ENCODE peak calls at places on chromosomes 2 and 18, in six cellular contexts. One of them, this sample, is unnamed.

GRCh38 chr2:240737958-240738357 is 46.3 kb downstream of the AQP12A start:
- DNase-seq in neural progenitor cell: no peak
- DNase-seq in AG04450: no peak
- DNase-seq in astrocyte: no peak
- DNase-seq in progenitor cell of endocrine pancreas: no peak
- DNase-seq in mesothelial cell of epicardium: no peak
- DNase-seq in this sample: peak

GRCh38 chr2:109210431-109211200 is 81.6 kb downstream of the SH3RF3 start:
- DNase-seq in neural progenitor cell: no peak
- DNase-seq in AG04450: no peak
- DNase-seq in astrocyte: peak
- DNase-seq in progenitor cell of endocrine pancreas: no peak
- DNase-seq in mesothelial cell of epicardium: no peak
- DNase-seq in this sample: no peak

GRCh38 chr18:61924550-61924949 is 31.7 kb upstream of the RNF152 start:
- DNase-seq in neural progenitor cell: no peak
- DNase-seq in AG04450: no peak
- DNase-seq in astrocyte: no peak
- DNase-seq in progenitor cell of endocrine pancreas: no peak
- DNase-seq in mesothelial cell of epicardium: no peak
- DNase-seq in this sample: no peak

GRCh38 chr2:72438364-72438763 is 290.7 kb upstream of the CYP26B1 start:
- DNase-seq in neural progenitor cell: no peak
- DNase-seq in AG04450: no peak
- DNase-seq in astrocyte: no peak
- DNase-seq in progenitor cell of endocrine pancreas: no peak
- DNase-seq in mesothelial cell of epicardium: no peak
- DNase-seq in this sample: no peak

GRCh38 chr18:21496277-21496835 is 104.1 kb downstream of the ESCO1 start:
- DNase-seq in neural progenitor cell: no peak
- DNase-seq in AG04450: no peak
- DNase-seq in astrocyte: no peak
- DNase-seq in progenitor cell of endocrine pancreas: no peak
- DNase-seq in mesothelial cell of epicardium: no peak
- DNase-seq in this sample: no peak

GRCh38 chr18:8839285-8839684 is 133.9 kb downstream of the MTCL1 start:
- DNase-seq in neural progenitor cell: no peak
- DNase-seq in AG04450: no peak
- DNase-seq in astrocyte: peak
- DNase-seq in progenitor cell of endocrine pancreas: no peak
- DNase-seq in mesothelial cell of epicardium: no peak
- DNase-seq in this sample: no peak

GRCh38 chr18:35454803-35455202 is 43.0 kb downstream of the INO80C start:
- DNase-seq in neural progenitor cell: no peak
- DNase-seq in AG04450: no peak
- DNase-seq in astrocyte: no peak
- DNase-seq in progenitor cell of endocrine pancreas: no peak
- DNase-seq in mesothelial cell of epicardium: no peak
- DNase-seq in this sample: no peak

GRCh38 chr2:3665886-3666612 is 8.0 kb downstream of the ALLC start:
- DNase-seq in neural progenitor cell: no peak
- DNase-seq in AG04450: no peak
- DNase-seq in astrocyte: no peak
- DNase-seq in progenitor cell of endocrine pancreas: no peak
- DNase-seq in mesothelial cell of epicardium: no peak
- DNase-seq in this sample: no peak

GRCh38 chr2:45274190-45274926 is 265.1 kb upstream of the SIX2 start:
- DNase-seq in neural progenitor cell: peak
- DNase-seq in AG04450: no peak
- DNase-seq in astrocyte: no peak
- DNase-seq in progenitor cell of endocrine pancreas: no peak
- DNase-seq in mesothelial cell of epicardium: no peak
- DNase-seq in this sample: no peak

GRCh38 chr18:34322365-34323289 is 97.9 kb upstream of the NOL4 start:
- DNase-seq in neural progenitor cell: peak
- DNase-seq in AG04450: peak
- DNase-seq in astrocyte: peak
- DNase-seq in progenitor cell of endocrine pancreas: peak
- DNase-seq in mesothelial cell of epicardium: peak
- DNase-seq in this sample: no peak

GRCh38 chr18:79506191-79507075 is 110.7 kb downstream of the NFATC1 start:
- DNase-seq in neural progenitor cell: peak
- DNase-seq in AG04450: no peak
- DNase-seq in astrocyte: peak
- DNase-seq in progenitor cell of endocrine pancreas: no peak
- DNase-seq in mesothelial cell of epicardium: no peak
- DNase-seq in this sample: no peak

GRCh38 chr2:231907765-231908164 is 18.4 kb downstream of the NPPC start:
- DNase-seq in neural progenitor cell: no peak
- DNase-seq in AG04450: no peak
- DNase-seq in astrocyte: no peak
- DNase-seq in progenitor cell of endocrine pancreas: no peak
- DNase-seq in mesothelial cell of epicardium: no peak
- DNase-seq in this sample: no peak

GRCh38 chr2:239822146-239822945 is 202.8 kb downstream of the NDUFA10 start:
- DNase-seq in neural progenitor cell: no peak
- DNase-seq in AG04450: no peak
- DNase-seq in astrocyte: no peak
- DNase-seq in progenitor cell of endocrine pancreas: peak
- DNase-seq in mesothelial cell of epicardium: no peak
- DNase-seq in this sample: no peak

GRCh38 chr18:60693426-60693825 is 320.9 kb upstream of the MC4R start:
- DNase-seq in neural progenitor cell: no peak
- DNase-seq in AG04450: no peak
- DNase-seq in astrocyte: peak
- DNase-seq in progenitor cell of endocrine pancreas: no peak
- DNase-seq in mesothelial cell of epicardium: no peak
- DNase-seq in this sample: no peak

GRCh38 chr2:101232770-101233169 is 19.9 kb upstream of the CNOT11 start:
- DNase-seq in neural progenitor cell: no peak
- DNase-seq in AG04450: no peak
- DNase-seq in astrocyte: no peak
- DNase-seq in progenitor cell of endocrine pancreas: no peak
- DNase-seq in mesothelial cell of epicardium: no peak
- DNase-seq in this sample: no peak

GRCh38 chr2:191217580-191217979 is 27.6 kb upstream of the MYO1B start:
- DNase-seq in neural progenitor cell: no peak
- DNase-seq in AG04450: no peak
- DNase-seq in astrocyte: peak
- DNase-seq in progenitor cell of endocrine pancreas: no peak
- DNase-seq in mesothelial cell of epicardium: no peak
- DNase-seq in this sample: no peak

GRCh38 chr2:145206882-145207281 is 687.0 kb upstream of the ZEB2 start:
- DNase-seq in neural progenitor cell: no peak
- DNase-seq in AG04450: no peak
- DNase-seq in astrocyte: no peak
- DNase-seq in progenitor cell of endocrine pancreas: no peak
- DNase-seq in mesothelial cell of epicardium: no peak
- DNase-seq in this sample: no peak

GRCh38 chr2:69163109-69163508 is 150.1 kb downstream of the ANTXR1 start:
- DNase-seq in neural progenitor cell: no peak
- DNase-seq in AG04450: peak
- DNase-seq in astrocyte: peak
- DNase-seq in progenitor cell of endocrine pancreas: no peak
- DNase-seq in mesothelial cell of epicardium: no peak
- DNase-seq in this sample: no peak

GRCh38 chr2:21453728-21454127 is 330.0 kb downstream of the TDRD15 start:
- DNase-seq in neural progenitor cell: no peak
- DNase-seq in AG04450: no peak
- DNase-seq in astrocyte: no peak
- DNase-seq in progenitor cell of endocrine pancreas: no peak
- DNase-seq in mesothelial cell of epicardium: no peak
- DNase-seq in this sample: no peak

GRCh38 chr2:164840930-164841718 is 499 bp downstream of the COBLL1 start:
- DNase-seq in neural progenitor cell: peak
- DNase-seq in AG04450: no peak
- DNase-seq in astrocyte: peak
- DNase-seq in progenitor cell of endocrine pancreas: peak
- DNase-seq in mesothelial cell of epicardium: peak
- DNase-seq in this sample: peak

GRCh38 chr2:71602581-71602980 is 149.2 kb downstream of the DYSF start:
- DNase-seq in neural progenitor cell: no peak
- DNase-seq in AG04450: no peak
- DNase-seq in astrocyte: no peak
- DNase-seq in progenitor cell of endocrine pancreas: no peak
- DNase-seq in mesothelial cell of epicardium: no peak
- DNase-seq in this sample: no peak

GRCh38 chr2:27154990-27155615 is 6.3 kb downstream of the TCF23 start:
- DNase-seq in neural progenitor cell: no peak
- DNase-seq in AG04450: no peak
- DNase-seq in astrocyte: no peak
- DNase-seq in progenitor cell of endocrine pancreas: no peak
- DNase-seq in mesothelial cell of epicardium: no peak
- DNase-seq in this sample: no peak

GRCh38 chr2:180520206-180520605 is 460.2 kb upstream of the UBE2E3 start:
- DNase-seq in neural progenitor cell: no peak
- DNase-seq in AG04450: no peak
- DNase-seq in astrocyte: no peak
- DNase-seq in progenitor cell of endocrine pancreas: no peak
- DNase-seq in mesothelial cell of epicardium: no peak
- DNase-seq in this sample: no peak
- TF ChIP-seq CTCF in neural progenitor cell: no peak
- TF ChIP-seq CTCF in AG04450: no peak
- TF ChIP-seq CTCF in astrocyte: no peak
- TF ChIP-seq CTCF in progenitor cell of endocrine pancreas: no peak
- TF ChIP-seq CTCF in mesothelial cell of epicardium: no peak
- TF ChIP-seq CTCF in this sample: no peak

GRCh38 chr18:31420524-31420923 is 27.0 kb upstream of the DSG3 start:
- DNase-seq in neural progenitor cell: no peak
- DNase-seq in AG04450: no peak
- DNase-seq in astrocyte: no peak
- DNase-seq in progenitor cell of endocrine pancreas: no peak
- DNase-seq in mesothelial cell of epicardium: no peak
- DNase-seq in this sample: no peak

GRCh38 chr18:31426021-31426420 is 21.5 kb upstream of the DSG3 start:
- DNase-seq in neural progenitor cell: no peak
- DNase-seq in AG04450: no peak
- DNase-seq in astrocyte: no peak
- DNase-seq in progenitor cell of endocrine pancreas: no peak
- DNase-seq in mesothelial cell of epicardium: no peak
- DNase-seq in this sample: no peak

GRCh38 chr18:31427010-31427409 is 20.5 kb upstream of the DSG3 start:
- DNase-seq in neural progenitor cell: no peak
- DNase-seq in AG04450: no peak
- DNase-seq in astrocyte: no peak
- DNase-seq in progenitor cell of endocrine pancreas: no peak
- DNase-seq in mesothelial cell of epicardium: no peak
- DNase-seq in this sample: no peak

GRCh38 chr18:31428211-31428610 is 19.3 kb upstream of the DSG3 start:
- DNase-seq in neural progenitor cell: no peak
- DNase-seq in AG04450: no peak
- DNase-seq in astrocyte: no peak
- DNase-seq in progenitor cell of endocrine pancreas: no peak
- DNase-seq in mesothelial cell of epicardium: no peak
- DNase-seq in this sample: no peak

DNA sequence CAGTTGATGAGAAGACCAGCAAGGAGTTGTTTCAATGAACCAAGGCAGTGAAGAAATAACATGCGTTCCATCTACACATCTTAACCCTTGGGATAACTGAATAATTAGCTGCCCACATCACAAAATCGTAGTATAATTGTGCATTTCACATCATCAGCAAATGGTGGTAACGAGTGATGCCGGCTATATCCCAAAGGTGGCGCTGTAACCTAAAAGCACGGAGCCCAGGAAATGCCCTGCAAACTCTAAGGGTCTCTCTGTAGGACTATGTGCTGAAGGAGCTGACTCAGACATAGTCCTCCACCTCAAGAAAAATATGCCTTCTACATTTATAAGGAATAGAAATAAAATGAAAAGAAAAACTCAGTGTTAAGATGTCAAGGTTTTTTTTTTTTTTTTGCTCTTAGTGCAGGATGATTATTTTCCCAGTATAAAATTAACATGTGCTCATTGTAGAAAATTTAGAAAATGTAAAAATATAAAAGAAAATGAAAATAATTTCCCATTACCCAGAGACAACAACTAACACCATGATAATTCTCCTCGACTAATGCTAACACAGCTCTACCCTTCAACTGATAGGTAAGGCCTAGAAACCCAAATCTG is 23.1 kb upstream of the DSG3 start:
- DNase-seq in neural progenitor cell: peak
- DNase-seq in AG04450: no peak
- DNase-seq in astrocyte: peak
- DNase-seq in progenitor cell of endocrine pancreas: no peak
- DNase-seq in mesothelial cell of epicardium: no peak
- DNase-seq in this sample: no peak
- TF ChIP-seq CTCF in neural progenitor cell: peak
- TF ChIP-seq CTCF in AG04450: peak
- TF ChIP-seq CTCF in astrocyte: peak
- TF ChIP-seq CTCF in progenitor cell of endocrine pancreas: peak
- TF ChIP-seq CTCF in mesothelial cell of epicardium: peak
- TF ChIP-seq CTCF in this sample: peak

GRCh38 chr2:74262681-74263080 is 64.3 kb downstream of the MTHFD2 start:
- DNase-seq in neural progenitor cell: no peak
- DNase-seq in AG04450: no peak
- DNase-seq in astrocyte: no peak
- DNase-seq in progenitor cell of endocrine pancreas: no peak
- DNase-seq in mesothelial cell of epicardium: no peak
- DNase-seq in this sample: no peak

GRCh38 chr2:74261204-74261864 is 62.9 kb downstream of the MTHFD2 start:
- DNase-seq in neural progenitor cell: peak
- DNase-seq in AG04450: no peak
- DNase-seq in astrocyte: no peak
- DNase-seq in progenitor cell of endocrine pancreas: peak
- DNase-seq in mesothelial cell of epicardium: no peak
- DNase-seq in this sample: peak

GRCh38 chr2:74269667-74270066 is 71.3 kb downstream of the MTHFD2 start:
- DNase-seq in neural progenitor cell: no peak
- DNase-seq in AG04450: no peak
- DNase-seq in astrocyte: no peak
- DNase-seq in progenitor cell of endocrine pancreas: no peak
- DNase-seq in mesothelial cell of epicardium: no peak
- DNase-seq in this sample: no peak

GRCh38 chr2:74264281-74264680 is 65.9 kb downstream of the MTHFD2 start:
- DNase-seq in neural progenitor cell: no peak
- DNase-seq in AG04450: no peak
- DNase-seq in astrocyte: no peak
- DNase-seq in progenitor cell of endocrine pancreas: no peak
- DNase-seq in mesothelial cell of epicardium: no peak
- DNase-seq in this sample: no peak

DNA sequence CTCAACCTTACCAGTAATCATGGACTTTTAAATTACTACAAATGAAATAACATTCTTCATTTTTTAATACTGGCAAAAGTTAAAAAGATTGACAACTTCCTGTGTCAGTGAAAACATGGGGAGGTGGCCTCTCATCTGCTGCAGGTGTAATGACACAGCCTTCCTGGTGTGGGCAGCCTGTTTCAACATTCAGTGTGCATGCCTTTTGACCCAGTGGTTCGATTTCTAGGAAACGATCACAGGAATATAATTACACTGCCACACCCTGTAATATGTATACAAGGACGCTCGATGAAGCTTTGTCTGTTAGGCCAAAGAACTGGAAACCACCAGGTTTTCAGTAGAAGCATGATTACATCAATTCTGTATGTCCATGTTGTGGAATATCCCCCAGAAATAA is 68.7 kb downstream of the MTHFD2 start:
- DNase-seq in neural progenitor cell: peak
- DNase-seq in AG04450: no peak
- DNase-seq in astrocyte: no peak
- DNase-seq in progenitor cell of endocrine pancreas: no peak
- DNase-seq in mesothelial cell of epicardium: no peak
- DNase-seq in this sample: no peak
- TF ChIP-seq CTCF in neural progenitor cell: peak
- TF ChIP-seq CTCF in AG04450: no peak
- TF ChIP-seq CTCF in astrocyte: no peak
- TF ChIP-seq CTCF in progenitor cell of endocrine pancreas: peak
- TF ChIP-seq CTCF in mesothelial cell of epicardium: no peak
- TF ChIP-seq CTCF in this sample: peak

GRCh38 chr2:67234443-67234842 is 162.7 kb upstream of the ETAA1 start:
- DNase-seq in neural progenitor cell: peak
- DNase-seq in AG04450: no peak
- DNase-seq in astrocyte: peak
- DNase-seq in progenitor cell of endocrine pancreas: no peak
- DNase-seq in mesothelial cell of epicardium: no peak
- DNase-seq in this sample: no peak
- TF ChIP-seq CTCF in neural progenitor cell: peak
- TF ChIP-seq CTCF in AG04450: peak
- TF ChIP-seq CTCF in astrocyte: peak
- TF ChIP-seq CTCF in progenitor cell of endocrine pancreas: peak
- TF ChIP-seq CTCF in mesothelial cell of epicardium: no peak
- TF ChIP-seq CTCF in this sample: peak